ENCODE peak calls at places on chromosomes 13 and 19, in five cellular contexts. D is psoas muscle; W is RCC 7860; G is stimulated activated CD4-positive, alpha-beta T cell treated with anti-CD3 and anti-CD28 coated beads, Interleukin-12 subunit alpha, Interleukin-12 subunit beta, amount 100 ng/mL, for 24 hours; O is skeletal muscle cell. I is an unnamed sample.

GRCh38 chr19:3767050-3767449 is 4.6 kb downstream of the MRPL54 start:
- DNase-seq in W (no peak), G (no peak), D (peak; percentile 52), O (no peak), I (no peak)

GRCh38 chr19:18833849-18834643 is 2.3 kb downstream of the UPF1 start:
- DNase-seq in G (no peak), W (no peak), D (no peak), O (no peak), I (no peak)

GRCh38 chr13:57682128-57682716 is 50.7 kb downstream of the PCDH17 start:
- DNase-seq in O (no peak), D (no peak), G (no peak), W (no peak), I (no peak)

GRCh38 chr19:31253816-31254551 is 95.3 kb downstream of the TSHZ3 start:
- DNase-seq in G (no peak), W (no peak), O (peak; percentile 45), D (no peak), I (no peak)

GRCh38 chr13:29523199-29523931 is 72.1 kb downstream of the SLC7A1 start:
- DNase-seq in G (no peak), W (no peak), O (peak; percentile 87), D (peak; percentile 69), I (no peak)

GRCh38 chr19:45693168-45693788 is 812 bp downstream of the QPCTL start:
- DNase-seq in W (peak; percentile 35), O (no peak), D (peak; percentile 89), G (peak; percentile 82), I (no peak)

GRCh38 chr13:87344176-87344575 is 327.0 kb upstream of the SLITRK5 start:
- DNase-seq in D (no peak), W (no peak), G (no peak), O (no peak), I (no peak)

GRCh38 chr19:33251076-33251475 is 25.4 kb upstream of the SLC7A10 start:
- DNase-seq in D (peak; percentile 18), W (no peak), O (no peak), G (no peak), I (no peak)

GRCh38 chr19:852136-853013 is at the start of gene ELANE:
- DNase-seq in D (peak; percentile 53), G (no peak), O (no peak), W (no peak), I (no peak)